ENCODE peak calls at places on chromosomes 2 and 18, in five cellular contexts. One of them, this sample, is unnamed.
A peak's percentile ranks its signal among the peaks of the same experiment; 100 is the strongest.

GRCh38 chr2:15584316-15584715 is 7.4 kb upstream of the DDX1 start:
- DNase-seq in NCI-H1417: no peak
- DNase-seq in WERI-Rb-1: no peak
- DNase-seq in CD8-positive, alpha-beta T cell: no peak
- DNase-seq in non-pigmented ciliary epithelial cell: no peak
- DNase-seq in this sample: no peak

GRCh38 chr2:63406641-63407040 is 181.6 kb downstream of the WDPCP start:
- DNase-seq in non-pigmented ciliary epithelial cell: no peak
- DNase-seq in NCI-H1417: no peak
- DNase-seq in WERI-Rb-1: no peak
- DNase-seq in CD8-positive, alpha-beta T cell: no peak
- DNase-seq in this sample: no peak

GRCh38 chr18:70499218-70499691 is 210.4 kb downstream of the SOCS6 start:
- DNase-seq in WERI-Rb-1: no peak
- DNase-seq in NCI-H1417: peak; percentile 64
- DNase-seq in CD8-positive, alpha-beta T cell: no peak
- DNase-seq in non-pigmented ciliary epithelial cell: no peak
- DNase-seq in this sample: no peak

GRCh38 chr2:193841389-193842150 is 1646.8 kb upstream of the TMEFF2 start:
- DNase-seq in non-pigmented ciliary epithelial cell: no peak
- DNase-seq in WERI-Rb-1: no peak
- DNase-seq in NCI-H1417: no peak
- DNase-seq in CD8-positive, alpha-beta T cell: no peak
- DNase-seq in this sample: no peak

GRCh38 chr2:165803123-165803760 is 9.2 kb upstream of the GALNT3 start:
- DNase-seq in NCI-H1417: no peak
- DNase-seq in WERI-Rb-1: no peak
- DNase-seq in CD8-positive, alpha-beta T cell: no peak
- DNase-seq in non-pigmented ciliary epithelial cell: peak; percentile 56
- DNase-seq in this sample: no peak

GRCh38 chr2:158900345-158900744 is 68.1 kb upstream of the TANC1 start:
- DNase-seq in non-pigmented ciliary epithelial cell: no peak
- DNase-seq in NCI-H1417: no peak
- DNase-seq in CD8-positive, alpha-beta T cell: no peak
- DNase-seq in WERI-Rb-1: no peak
- DNase-seq in this sample: no peak

GRCh38 chr2:28217042-28217740 is 175.5 kb upstream of the FOSL2 start:
- DNase-seq in WERI-Rb-1: no peak
- DNase-seq in non-pigmented ciliary epithelial cell: no peak
- DNase-seq in CD8-positive, alpha-beta T cell: no peak
- DNase-seq in NCI-H1417: no peak
- DNase-seq in this sample: no peak

GRCh38 chr2:174247474-174248186 is 702 bp downstream of the OLA1 start:
- DNase-seq in non-pigmented ciliary epithelial cell: no peak
- DNase-seq in NCI-H1417: peak; percentile 21
- DNase-seq in WERI-Rb-1: no peak
- DNase-seq in CD8-positive, alpha-beta T cell: no peak
- DNase-seq in this sample: no peak

GRCh38 chr2:147630585-147630984 is 214.2 kb upstream of the ACVR2A start:
- DNase-seq in CD8-positive, alpha-beta T cell: no peak
- DNase-seq in non-pigmented ciliary epithelial cell: no peak
- DNase-seq in WERI-Rb-1: no peak
- DNase-seq in NCI-H1417: no peak
- DNase-seq in this sample: no peak

GRCh38 chr2:218422403-218423086 is 3.6 kb downstream of the VIL1 start:
- DNase-seq in CD8-positive, alpha-beta T cell: no peak
- DNase-seq in non-pigmented ciliary epithelial cell: no peak
- DNase-seq in WERI-Rb-1: no peak
- DNase-seq in NCI-H1417: no peak
- DNase-seq in this sample: no peak

This sample was measured in sciatic nerve.